ENCODE peak calls at places on chromosomes 7 and 10, in four cellular contexts. S is GM04503, I is AG10803, U is uterus. T is an unnamed sample.

GRCh38 chr7:33720139-33720538 is 185.2 kb upstream of the BMPER start:
- DNase-seq in S (no peak), I (no peak), U (no peak), T (no peak)

GRCh38 chr7:144018065-144018464 is 17.9 kb downstream of the OR6B1 start:
- DNase-seq in S (no peak), I (no peak), U (no peak), T (no peak)

GRCh38 chr10:32983333-32983909 is 25.4 kb upstream of the ITGB1 start:
- DNase-seq in S (peak), I (peak), U (no peak), T (peak)

GRCh38 chr7:143069912-143070500 is 17.9 kb downstream of the OR6V1 start:
- DNase-seq in S (no peak), I (no peak), U (no peak), T (peak)

GRCh38 chr10:104868231-104868630 is 227.1 kb downstream of the SORCS3 start:
- DNase-seq in S (no peak), I (no peak), U (no peak), T (no peak)

GRCh38 chr7:44713141-44713540 is 35.5 kb upstream of the ZMIZ2 start:
- DNase-seq in S (no peak), I (no peak), U (no peak), T (no peak)

GRCh38 chr10:34801066-34801738 is 13.9 kb downstream of the PARD3 start:
- DNase-seq in S (no peak), I (no peak), U (peak), T (no peak)

GRCh38 chr10:124180947-124181549 is 87.7 kb upstream of the CHST15 start:
- DNase-seq in S (no peak), I (no peak), U (no peak), T (no peak)

GRCh38 chr7:142867398-142868187 is 12.7 kb downstream of the EPHB6 start:
- DNase-seq in S (no peak), I (no peak), U (no peak), T (no peak)

GRCh38 chr10:2928219-2928840 is 139.0 kb upstream of the PFKP start:
- DNase-seq in S (no peak), I (peak), U (peak), T (peak)

GRCh38 chr10:122054046-122055025 is 65.4 kb downstream of the TACC2 start:
- DNase-seq in S (no peak), I (peak), U (peak), T (no peak)

GRCh38 chr7:95472521-95473160 is 13.1 kb upstream of the ASB4 start:
- DNase-seq in S (peak), I (peak), U (no peak), T (peak)

T was measured in myocyte.